ENCODE peak calls at places on chromosomes 4 and X, in six cellular contexts. One of them, this sample, is unnamed.
A peak's percentile ranks its signal among the peaks of the same experiment; 100 is the strongest.

GRCh38 chrX:338836-339400 is 20.3 kb upstream of the GTPBP6 start:
- DNase-seq in transverse colon: no peak
- DNase-seq in uterus: no peak
- DNase-seq in MM.1S: no peak
- DNase-seq in heart right ventricle: no peak
- DNase-seq in stomach: no peak
- DNase-seq in this sample: no peak

GRCh38 chr4:185638093-185638492 is 102.8 kb upstream of the PDLIM3 start:
- DNase-seq in transverse colon: no peak
- DNase-seq in uterus: no peak
- DNase-seq in MM.1S: no peak
- DNase-seq in heart right ventricle: no peak
- DNase-seq in stomach: no peak
- DNase-seq in this sample: no peak

GRCh38 chrX:69197690-69198089 is 32.4 kb upstream of the PJA1 start:
- DNase-seq in transverse colon: no peak
- DNase-seq in uterus: no peak
- DNase-seq in MM.1S: no peak
- DNase-seq in heart right ventricle: no peak
- DNase-seq in stomach: no peak
- DNase-seq in this sample: no peak

GRCh38 chr4:137694138-137694537 is 161.8 kb upstream of the PCDH18 start:
- DNase-seq in transverse colon: no peak
- DNase-seq in uterus: no peak
- DNase-seq in MM.1S: no peak
- DNase-seq in heart right ventricle: no peak
- DNase-seq in stomach: no peak
- DNase-seq in this sample: no peak

GRCh38 chr4:124070688-124071484 is 641.6 kb downstream of the ANKRD50 start:
- DNase-seq in transverse colon: no peak
- DNase-seq in uterus: no peak
- DNase-seq in MM.1S: no peak
- DNase-seq in heart right ventricle: no peak
- DNase-seq in stomach: no peak
- DNase-seq in this sample: no peak

GRCh38 chrX:16464369-16464768 is 185.6 kb upstream of the S100G start:
- DNase-seq in transverse colon: no peak
- DNase-seq in uterus: no peak
- DNase-seq in MM.1S: no peak
- DNase-seq in heart right ventricle: no peak
- DNase-seq in stomach: no peak
- DNase-seq in this sample: no peak

GRCh38 chr4:17492876-17493275 is 19.0 kb downstream of the QDPR start:
- DNase-seq in transverse colon: no peak
- DNase-seq in uterus: no peak
- DNase-seq in MM.1S: no peak
- DNase-seq in heart right ventricle: no peak
- DNase-seq in stomach: no peak
- DNase-seq in this sample: no peak

GRCh38 chr4:8305851-8306361 is 36.4 kb downstream of the HTRA3 start:
- DNase-seq in transverse colon: peak; percentile 8
- DNase-seq in uterus: peak; percentile 33
- DNase-seq in MM.1S: no peak
- DNase-seq in heart right ventricle: peak; percentile 68
- DNase-seq in stomach: no peak
- DNase-seq in this sample: no peak

GRCh38 chrX:49001521-49002090 is 458 bp downstream of the GRIPAP1 start:
- DNase-seq in transverse colon: peak; percentile 22
- DNase-seq in uterus: peak; percentile 19
- DNase-seq in MM.1S: peak; percentile 19
- DNase-seq in heart right ventricle: no peak
- DNase-seq in stomach: no peak
- DNase-seq in this sample: peak; percentile 9

GRCh38 chr4:185424905-185425599 is 712 bp downstream of the UFSP2 start:
- DNase-seq in transverse colon: no peak
- DNase-seq in uterus: no peak
- DNase-seq in MM.1S: peak; percentile 34
- DNase-seq in heart right ventricle: no peak
- DNase-seq in stomach: no peak
- DNase-seq in this sample: no peak

GRCh38 chr4:52963976-52964375 is 101.9 kb downstream of the RASL11B start:
- DNase-seq in transverse colon: no peak
- DNase-seq in uterus: no peak
- DNase-seq in MM.1S: no peak
- DNase-seq in heart right ventricle: no peak
- DNase-seq in stomach: no peak
- DNase-seq in this sample: no peak

GRCh38 chr4:78222575-78223186 is 165.6 kb downstream of the FRAS1 start:
- DNase-seq in transverse colon: no peak
- DNase-seq in uterus: no peak
- DNase-seq in MM.1S: no peak
- DNase-seq in heart right ventricle: no peak
- DNase-seq in stomach: no peak
- DNase-seq in this sample: no peak

GRCh38 chrX:49271341-49271740 is 1.7 kb downstream of the PPP1R3F start:
- DNase-seq in transverse colon: no peak
- DNase-seq in uterus: no peak
- DNase-seq in MM.1S: no peak
- DNase-seq in heart right ventricle: no peak
- DNase-seq in stomach: no peak
- DNase-seq in this sample: no peak

GRCh38 chr4:39046243-39046642 is 14.0 kb upstream of the TMEM156 start:
- DNase-seq in transverse colon: no peak
- DNase-seq in uterus: no peak
- DNase-seq in MM.1S: no peak
- DNase-seq in heart right ventricle: no peak
- DNase-seq in stomach: no peak
- DNase-seq in this sample: no peak

GRCh38 chr4:56910172-56910967 is 2.7 kb downstream of the REST start:
- DNase-seq in transverse colon: no peak
- DNase-seq in uterus: no peak
- DNase-seq in MM.1S: no peak
- DNase-seq in heart right ventricle: no peak
- DNase-seq in stomach: no peak
- DNase-seq in this sample: no peak

GRCh38 chrX:41737065-41737464 is 13.1 kb downstream of the GPR82 start:
- DNase-seq in transverse colon: no peak
- DNase-seq in uterus: no peak
- DNase-seq in MM.1S: no peak
- DNase-seq in heart right ventricle: no peak
- DNase-seq in stomach: no peak
- DNase-seq in this sample: peak; percentile 29

GRCh38 chrX:50812995-50813842 is 775 bp downstream of the SHROOM4 start:
- DNase-seq in transverse colon: peak; percentile 25
- DNase-seq in uterus: peak; percentile 14
- DNase-seq in MM.1S: no peak
- DNase-seq in heart right ventricle: peak; percentile 45
- DNase-seq in stomach: peak; percentile 27
- DNase-seq in this sample: peak; percentile 32

GRCh38 chr4:58111818-58112217 is 1001.6 kb upstream of the IGFBP7 start:
- DNase-seq in transverse colon: no peak
- DNase-seq in uterus: no peak
- DNase-seq in MM.1S: no peak
- DNase-seq in heart right ventricle: no peak
- DNase-seq in stomach: no peak
- DNase-seq in this sample: no peak

GRCh38 chr4:55866290-55866907 is 13.0 kb downstream of the EXOC1 start:
- DNase-seq in transverse colon: no peak
- DNase-seq in uterus: no peak
- DNase-seq in MM.1S: peak; percentile 75
- DNase-seq in heart right ventricle: no peak
- DNase-seq in stomach: no peak
- DNase-seq in this sample: peak; percentile 20

GRCh38 chr4:39785031-39785430 is 87.1 kb downstream of the UBE2K start:
- DNase-seq in transverse colon: no peak
- DNase-seq in uterus: no peak
- DNase-seq in MM.1S: no peak
- DNase-seq in heart right ventricle: no peak
- DNase-seq in stomach: no peak
- DNase-seq in this sample: peak; percentile 6

GRCh38 chrX:45191820-45192409 is 8.8 kb downstream of the DIPK2B start:
- DNase-seq in transverse colon: no peak
- DNase-seq in uterus: no peak
- DNase-seq in MM.1S: no peak
- DNase-seq in heart right ventricle: peak; percentile 14
- DNase-seq in stomach: no peak
- DNase-seq in this sample: no peak

GRCh38 chr4:113113151-113113550 is 63.7 kb downstream of the ANK2 start:
- DNase-seq in transverse colon: no peak
- DNase-seq in uterus: no peak
- DNase-seq in MM.1S: no peak
- DNase-seq in heart right ventricle: no peak
- DNase-seq in stomach: no peak
- DNase-seq in this sample: no peak

GRCh38 chr4:112060212-112060611 is 85.0 kb upstream of the FAM241A start:
- DNase-seq in transverse colon: no peak
- DNase-seq in uterus: no peak
- DNase-seq in MM.1S: peak; percentile 30
- DNase-seq in heart right ventricle: no peak
- DNase-seq in stomach: no peak
- DNase-seq in this sample: peak; percentile 24

GRCh38 chrX:12367254-12367653 is 229.0 kb downstream of the FRMPD4 start:
- DNase-seq in transverse colon: no peak
- DNase-seq in uterus: no peak
- DNase-seq in MM.1S: no peak
- DNase-seq in heart right ventricle: no peak
- DNase-seq in stomach: no peak
- DNase-seq in this sample: no peak

GRCh38 chr4:173074501-173074946 is 94.1 kb upstream of the GALNT7 start:
- DNase-seq in transverse colon: no peak
- DNase-seq in uterus: peak; percentile 11
- DNase-seq in MM.1S: no peak
- DNase-seq in heart right ventricle: no peak
- DNase-seq in stomach: peak; percentile 37
- DNase-seq in this sample: no peak

GRCh38 chr4:95761441-95761840 is 78.5 kb upstream of the PDHA2 start:
- DNase-seq in transverse colon: no peak
- DNase-seq in uterus: no peak
- DNase-seq in MM.1S: no peak
- DNase-seq in heart right ventricle: no peak
- DNase-seq in stomach: no peak
- DNase-seq in this sample: no peak

GRCh38 chrX:69109706-69110635 is 55.3 kb downstream of the PJA1 start:
- DNase-seq in transverse colon: no peak
- DNase-seq in uterus: peak; percentile 60
- DNase-seq in MM.1S: no peak
- DNase-seq in heart right ventricle: no peak
- DNase-seq in stomach: no peak
- DNase-seq in this sample: no peak

GRCh38 chrX:150429577-150429976 is 66.5 kb downstream of the MAMLD1 start:
- DNase-seq in transverse colon: no peak
- DNase-seq in uterus: no peak
- DNase-seq in MM.1S: no peak
- DNase-seq in heart right ventricle: no peak
- DNase-seq in stomach: no peak
- DNase-seq in this sample: no peak

GRCh38 chr4:89640620-89641366 is 196.2 kb downstream of the SNCA start:
- DNase-seq in transverse colon: peak; percentile 43
- DNase-seq in uterus: peak; percentile 28
- DNase-seq in MM.1S: peak; percentile 39
- DNase-seq in heart right ventricle: peak; percentile 33
- DNase-seq in stomach: no peak
- DNase-seq in this sample: peak; percentile 70

GRCh38 chrX:116009871-116010710 is 160.5 kb upstream of the AGTR2 start:
- DNase-seq in transverse colon: peak; percentile 14
- DNase-seq in uterus: no peak
- DNase-seq in MM.1S: peak; percentile 91
- DNase-seq in heart right ventricle: peak; percentile 5
- DNase-seq in stomach: no peak
- DNase-seq in this sample: peak; percentile 28

GRCh38 chr4:14767142-14767541 is 235.1 kb upstream of the CPEB2 start:
- DNase-seq in transverse colon: no peak
- DNase-seq in uterus: no peak
- DNase-seq in MM.1S: peak; percentile 7
- DNase-seq in heart right ventricle: no peak
- DNase-seq in stomach: no peak
- DNase-seq in this sample: no peak

GRCh38 chrX:101232316-101232715 is 12.7 kb downstream of the DRP2 start:
- DNase-seq in transverse colon: no peak
- DNase-seq in uterus: no peak
- DNase-seq in MM.1S: no peak
- DNase-seq in heart right ventricle: no peak
- DNase-seq in stomach: no peak
- DNase-seq in this sample: no peak

GRCh38 chr4:24857996-24858395 is 54.8 kb downstream of the CCDC149 start:
- DNase-seq in transverse colon: no peak
- DNase-seq in uterus: peak; percentile 40
- DNase-seq in MM.1S: no peak
- DNase-seq in heart right ventricle: no peak
- DNase-seq in stomach: no peak
- DNase-seq in this sample: no peak

GRCh38 chr4:770022-770421 is 55.9 kb downstream of the CPLX1 start:
- DNase-seq in transverse colon: no peak
- DNase-seq in uterus: no peak
- DNase-seq in MM.1S: no peak
- DNase-seq in heart right ventricle: no peak
- DNase-seq in stomach: no peak
- DNase-seq in this sample: no peak
- H3K9me3 ChIP-seq in transverse colon: no peaks in the 10 kb centered on the region
- H3K9me3 ChIP-seq in uterus: no peaks in the 10 kb centered on the region
- H3K9me3 ChIP-seq in MM.1S: no peaks in the 10 kb centered on the region
- H3K9me3 ChIP-seq in heart right ventricle: no peaks in the 10 kb centered on the region
- H3K9me3 ChIP-seq in stomach: no peaks in the 10 kb centered on the region
- H3K9me3 ChIP-seq in this sample: no peaks in the 10 kb centered on the region

GRCh38 chrX:40012039-40012799 is 85.5 kb downstream of the BCOR start:
- DNase-seq in transverse colon: peak; percentile 26
- DNase-seq in uterus: peak; percentile 58
- DNase-seq in MM.1S: no peak
- DNase-seq in heart right ventricle: peak; percentile 30
- DNase-seq in stomach: peak; percentile 45
- DNase-seq in this sample: peak; percentile 20
- H3K9me3 ChIP-seq in transverse colon: no peaks in the 10 kb centered on the region
- H3K9me3 ChIP-seq in uterus: no peaks in the 10 kb centered on the region
- H3K9me3 ChIP-seq in MM.1S: no peaks in the 10 kb centered on the region
- H3K9me3 ChIP-seq in heart right ventricle: no peaks in the 10 kb centered on the region
- H3K9me3 ChIP-seq in stomach: no peaks in the 10 kb centered on the region
- H3K9me3 ChIP-seq in this sample: no peaks in the 10 kb centered on the region

GRCh38 chr4:647481-647880 is 22.1 kb downstream of the PDE6B start:
- DNase-seq in transverse colon: no peak
- DNase-seq in uterus: no peak
- DNase-seq in MM.1S: no peak
- DNase-seq in heart right ventricle: no peak
- DNase-seq in stomach: no peak
- DNase-seq in this sample: no peak
- H3K9me3 ChIP-seq in transverse colon: no peaks in the 10 kb centered on the region
- H3K9me3 ChIP-seq in uterus: no peaks in the 10 kb centered on the region
- H3K9me3 ChIP-seq in MM.1S: no peaks in the 10 kb centered on the region
- H3K9me3 ChIP-seq in heart right ventricle: no peaks in the 10 kb centered on the region
- H3K9me3 ChIP-seq in stomach: no peaks in the 10 kb centered on the region
- H3K9me3 ChIP-seq in this sample: no peaks in the 10 kb centered on the region

DNA sequence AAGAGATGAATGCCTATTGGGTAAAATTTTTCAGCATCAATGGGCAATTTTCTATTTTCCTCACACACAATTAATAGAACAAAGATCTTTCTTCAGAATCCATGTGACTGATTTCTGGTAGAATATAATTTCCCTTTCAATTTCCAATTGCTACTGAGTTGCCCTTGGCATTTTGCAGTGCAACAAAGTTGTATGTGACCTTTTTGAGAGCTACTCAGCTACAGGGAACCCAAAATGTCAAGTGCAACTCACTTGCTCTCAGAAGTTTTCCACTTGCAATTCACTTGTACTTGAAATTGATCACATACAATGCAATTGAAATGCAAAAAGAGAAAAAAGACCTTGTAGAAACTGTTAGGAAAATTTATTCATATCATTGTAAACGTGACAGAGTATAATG is 245.5 kb downstream of the BANK1 start:
- DNase-seq in transverse colon: no peak
- DNase-seq in uterus: no peak
- DNase-seq in MM.1S: no peak
- DNase-seq in heart right ventricle: no peak
- DNase-seq in stomach: no peak
- DNase-seq in this sample: no peak
- H3K9me3 ChIP-seq in transverse colon: no peaks in the 10 kb centered on the region
- H3K9me3 ChIP-seq in uterus: no peaks in the 10 kb centered on the region
- H3K9me3 ChIP-seq in MM.1S: no peaks in the 10 kb centered on the region
- H3K9me3 ChIP-seq in heart right ventricle: no peaks in the 10 kb centered on the region
- H3K9me3 ChIP-seq in stomach: no peaks in the 10 kb centered on the region
- H3K9me3 ChIP-seq in this sample: no peaks in the 10 kb centered on the region

This sample was measured in small intestine.